ENCODE peak calls at places on chromosomes 5 and 9, in eight cellular contexts. C, Q, S, J, K, D, R and W are unnamed samples.

GRCh38 chr5:56012281-56012963 is 17.7 kb upstream of the IL6ST start:
- DNase-seq in C (no peak), Q (peak; percentile 57), S (no peak), J (peak; percentile 76), K (no peak), D (peak; percentile 59), R (peak; percentile 36), W (no peak)

GRCh38 chr5:180860273-180860886 is 696 bp downstream of the ZFP62 start:
- DNase-seq in C (no peak), Q (peak; percentile 18), S (peak; percentile 68), J (no peak), K (peak; percentile 62), D (peak; percentile 38), R (no peak), W (peak; percentile 66)

GRCh38 chr9:259405-260404 is 45.0 kb downstream of the DOCK8 start:
- DNase-seq in C (no peak), Q (no peak), S (no peak), J (no peak), K (no peak), D (no peak), R (no peak), W (no peak)

GRCh38 chr9:99167120-99167519 is 54.6 kb downstream of the ALG2 start:
- DNase-seq in C (no peak), Q (no peak), S (no peak), J (no peak), K (no peak), D (no peak), R (no peak), W (no peak)

GRCh38 chr9:90956026-90956810 is 154.6 kb downstream of the SYK start:
- DNase-seq in C (no peak), Q (no peak), S (no peak), J (no peak), K (no peak), D (peak; percentile 75), R (no peak), W (no peak)

GRCh38 chr5:9785751-9786150 is 155.6 kb upstream of the TAS2R1 start:
- DNase-seq in C (no peak), Q (no peak), S (no peak), J (no peak), K (no peak), D (no peak), R (no peak), W (no peak)

GRCh38 chr5:66232701-66233100 is 88.6 kb downstream of the SREK1 start:
- DNase-seq in C (no peak), Q (no peak), S (no peak), J (no peak), K (no peak), D (no peak), R (no peak), W (no peak)

GRCh38 chr9:133125706-133126696 is 5.0 kb upstream of the RALGDS start:
- DNase-seq in C (peak; percentile 75), Q (peak; percentile 67), S (no peak), J (peak; percentile 73), K (no peak), D (peak; percentile 61), R (peak; percentile 34), W (no peak)

GRCh38 chr5:92403308-92403707 is 1020.2 kb upstream of the ARRDC3 start:
- DNase-seq in C (no peak), Q (no peak), S (no peak), J (no peak), K (no peak), D (no peak), R (no peak), W (no peak)

GRCh38 chr5:2920312-2920711 is 168.8 kb upstream of the IRX2 start:
- DNase-seq in C (no peak), Q (no peak), S (no peak), J (no peak), K (no peak), D (no peak), R (no peak), W (no peak)

GRCh38 chr9:13718086-13718485 is 438.6 kb upstream of the MPDZ start:
- DNase-seq in C (no peak), Q (peak; percentile 74), S (no peak), J (no peak), K (no peak), D (peak; percentile 24), R (no peak), W (peak; percentile 66)

GRCh38 chr5:132704875-132705274 is 31.1 kb downstream of the IL4 start:
- DNase-seq in C (no peak), Q (no peak), S (no peak), J (peak; percentile 11), K (peak; percentile 24), D (peak; percentile 46), R (no peak), W (no peak)

GRCh38 chr5:62633243-62633642 is 54.6 kb downstream of the LRRC70 start:
- DNase-seq in C (no peak), Q (no peak), S (no peak), J (no peak), K (no peak), D (no peak), R (no peak), W (no peak)

GRCh38 chr5:58984009-58984525 is 401.2 kb downstream of the RAB3C start:
- DNase-seq in C (no peak), Q (no peak), S (no peak), J (no peak), K (no peak), D (no peak), R (no peak), W (no peak)

DNA sequence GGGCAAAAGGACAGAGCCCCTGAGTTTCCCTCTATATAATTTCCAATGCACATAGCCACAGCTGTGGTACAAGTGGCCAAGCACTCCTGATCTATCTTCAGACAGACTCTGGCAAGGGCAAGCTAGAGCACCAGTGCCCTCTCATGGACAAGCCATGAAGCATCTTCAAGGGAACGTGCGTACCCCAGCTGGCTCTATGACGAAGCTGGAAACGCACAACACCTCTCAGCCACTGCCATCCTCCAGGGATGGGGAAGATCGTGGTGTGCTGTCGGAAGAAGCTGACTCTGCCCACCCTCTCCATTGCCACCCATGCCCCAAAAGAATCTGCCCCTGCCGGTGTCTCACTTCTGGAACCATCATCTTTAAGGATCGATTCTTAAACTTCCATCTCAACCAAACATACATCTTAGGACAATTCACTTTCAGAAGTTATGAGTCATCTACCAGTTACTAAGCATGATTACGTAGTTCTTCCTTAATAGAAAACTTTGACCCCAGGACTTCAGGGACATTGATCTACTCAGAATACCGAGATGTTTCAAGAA is 482.9 kb downstream of the AGTPBP1 start:
- DNase-seq in C (no peak), Q (peak; percentile 78), S (peak; percentile 42), J (peak; percentile 85), K (peak; percentile 60), D (peak; percentile 70), R (peak; percentile 77), W (no peak)
- TF ChIP-seq CTCF in C (peak; percentile 48), Q (peak; percentile 78), S (peak; percentile 47), J (peak; percentile 80), K (peak; percentile 44), D (peak; percentile 89), R (peak; percentile 60), W (peak; percentile 55)

GRCh38 chr9:93967020-93967803 is 12.1 kb upstream of the BARX1 start:
- DNase-seq in C (no peak), Q (no peak), S (no peak), J (no peak), K (no peak), D (no peak), R (no peak), W (no peak)

GRCh38 chr9:93968451-93969327 is 13.5 kb upstream of the BARX1 start:
- DNase-seq in C (no peak), Q (peak; percentile 36), S (peak; percentile 15), J (no peak), K (no peak), D (no peak), R (no peak), W (no peak)

GRCh38 chr9:93963969-93964368 is 8.8 kb upstream of the BARX1 start:
- DNase-seq in C (no peak), Q (no peak), S (no peak), J (no peak), K (no peak), D (no peak), R (no peak), W (no peak)

GRCh38 chr9:93964685-93965084 is 9.5 kb upstream of the BARX1 start:
- DNase-seq in C (no peak), Q (no peak), S (no peak), J (no peak), K (no peak), D (no peak), R (no peak), W (no peak)

GRCh38 chr9:93965830-93966577 is 10.8 kb upstream of the BARX1 start:
- DNase-seq in C (no peak), Q (no peak), S (no peak), J (no peak), K (no peak), D (no peak), R (no peak), W (peak; percentile 37)
- TF ChIP-seq CTCF in C (no peak), Q (no peak), S (no peak), J (no peak), K (no peak), D (no peak), R (no peak), W (peak; percentile 34)

GRCh38 chr9:36487482-36488321 is 85.0 kb upstream of the MELK start:
- DNase-seq in C (peak; percentile 97), Q (peak; percentile 93), S (peak; percentile 95), J (peak; percentile 98), K (peak; percentile 63), D (peak; percentile 94), R (peak; percentile 93), W (peak; percentile 89)
- TF ChIP-seq CTCF in C (no peak), Q (no peak), S (no peak), J (no peak), K (no peak), D (no peak), R (no peak), W (no peak)

DNA sequence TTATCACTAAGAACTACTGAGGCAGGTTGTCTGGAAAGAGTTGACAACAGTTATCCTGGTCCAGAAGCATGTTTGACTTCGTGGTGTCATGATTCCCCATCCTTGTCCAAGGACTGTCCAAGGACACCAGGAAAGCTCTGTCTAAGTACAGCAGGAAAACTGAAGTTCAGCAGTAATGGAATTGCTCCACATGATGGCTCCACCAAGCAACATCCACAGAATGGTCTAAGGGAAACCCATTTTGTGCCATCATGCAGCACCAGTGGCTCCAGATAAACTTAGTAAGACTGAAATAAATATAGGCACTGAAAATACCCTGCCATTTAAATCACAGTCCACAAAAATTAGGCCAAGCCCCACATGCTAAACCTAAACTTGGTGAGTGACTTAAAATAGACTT is 192.8 kb downstream of the CDH18 start:
- DNase-seq in C (no peak), Q (peak; percentile 46), S (peak; percentile 25), J (peak; percentile 21), K (no peak), D (peak; percentile 21), R (no peak), W (no peak)
- TF ChIP-seq CTCF in C (no peak), Q (peak; percentile 46), S (no peak), J (peak; percentile 9), K (no peak), D (peak; percentile 41), R (no peak), W (no peak)